ENCODE peak calls at places on chromosomes 3 and 15, in six cellular contexts. R is progenitor cell of endocrine pancreas; Z is CD4-positive, alpha-beta T cell; W is psoas muscle; F is uterus; J is endothelial cell. H is an unnamed sample.

GRCh38 chr3:72274511-72275295 is 489.8 kb upstream of the PROK2 start:
- DNase-seq in R (no peak), Z (no peak), W (no peak), F (peak), J (no peak), H (no peak)

GRCh38 chr3:16478516-16478915 is 35.0 kb downstream of the RFTN1 start:
- DNase-seq in R (no peak), Z (no peak), W (no peak), F (no peak), J (no peak), H (no peak)

GRCh38 chr3:9168230-9168629 is 81.2 kb downstream of the SRGAP3 start:
- DNase-seq in R (no peak), Z (no peak), W (no peak), F (no peak), J (no peak), H (no peak)

GRCh38 chr3:184242297-184242685 is 6.5 kb downstream of the ALG3 start:
- DNase-seq in R (no peak), Z (no peak), W (no peak), F (no peak), J (no peak), H (no peak)

GRCh38 chr3:43316783-43317460 is 30.6 kb downstream of the SNRK start:
- DNase-seq in R (no peak), Z (no peak), W (no peak), F (no peak), J (no peak), H (no peak)

GRCh38 chr3:178353292-178353814 is 182.9 kb upstream of the KCNMB2 start:
- DNase-seq in R (no peak), Z (no peak), W (no peak), F (no peak), J (no peak), H (no peak)

GRCh38 chr3:169630852-169631251 is 32.7 kb downstream of the MECOM start:
- DNase-seq in R (no peak), Z (no peak), W (no peak), F (no peak), J (no peak), H (no peak)

GRCh38 chr3:113664523-113665094 is 31.8 kb downstream of the USF3 start:
- DNase-seq in R (no peak), Z (no peak), W (no peak), F (no peak), J (no peak), H (no peak)

DNA sequence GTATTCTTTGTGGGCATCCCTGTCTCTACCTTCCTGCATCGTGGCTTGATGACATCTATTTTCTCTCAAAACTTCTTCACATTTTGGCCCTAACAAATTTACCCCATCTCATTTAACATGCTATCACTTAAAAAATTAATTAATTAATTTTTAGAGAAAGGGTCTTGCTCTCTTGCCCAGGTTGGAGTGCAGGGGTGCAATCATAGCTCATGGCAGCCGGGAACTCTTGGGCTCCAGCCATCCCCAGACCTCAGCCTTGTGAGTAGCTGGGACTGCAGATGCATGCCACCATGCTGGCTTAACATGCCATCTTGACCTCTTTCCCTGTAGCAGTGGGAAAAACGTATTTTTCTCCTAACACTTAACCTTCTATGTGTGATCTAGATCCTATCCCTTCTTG is 20.6 kb downstream of the IQGAP1 start:
- DNase-seq in R (no peak), Z (no peak), W (no peak), F (no peak), J (no peak), H (no peak)
- TF ChIP-seq CTCF in R (no peak), Z (no peak), W (no peak), F (no peak), J (no peak), H (no peak)

GRCh38 chr3:159882367-159882766 is 106.3 kb upstream of the IL12A start:
- DNase-seq in R (no peak), Z (no peak), W (no peak), F (no peak), J (no peak), H (no peak)

GRCh38 chr3:159882784-159883779 is 105.6 kb upstream of the IL12A start:
- DNase-seq in R (no peak), Z (no peak), W (no peak), F (no peak), J (no peak), H (peak)

GRCh38 chr3:159886050-159886449 is 102.6 kb upstream of the IL12A start:
- DNase-seq in R (no peak), Z (no peak), W (no peak), F (no peak), J (no peak), H (no peak)

GRCh38 chr3:159881828-159882309 is 106.8 kb upstream of the IL12A start:
- DNase-seq in R (no peak), Z (no peak), W (peak), F (no peak), J (no peak), H (no peak)

GRCh38 chr3:159884661-159885402 is 103.8 kb upstream of the IL12A start:
- DNase-seq in R (no peak), Z (no peak), W (no peak), F (no peak), J (no peak), H (no peak)
- TF ChIP-seq CTCF in R (peak), Z (peak), W (peak), F (peak), J (peak), H (peak)

GRCh38 chr3:29646042-29646441 is 365.2 kb downstream of the RBMS3 start:
- DNase-seq in R (no peak), Z (no peak), W (no peak), F (no peak), J (no peak), H (no peak)
- TF ChIP-seq CTCF in R (no peak), Z (no peak), W (no peak), F (no peak), J (no peak), H (no peak)

DNA sequence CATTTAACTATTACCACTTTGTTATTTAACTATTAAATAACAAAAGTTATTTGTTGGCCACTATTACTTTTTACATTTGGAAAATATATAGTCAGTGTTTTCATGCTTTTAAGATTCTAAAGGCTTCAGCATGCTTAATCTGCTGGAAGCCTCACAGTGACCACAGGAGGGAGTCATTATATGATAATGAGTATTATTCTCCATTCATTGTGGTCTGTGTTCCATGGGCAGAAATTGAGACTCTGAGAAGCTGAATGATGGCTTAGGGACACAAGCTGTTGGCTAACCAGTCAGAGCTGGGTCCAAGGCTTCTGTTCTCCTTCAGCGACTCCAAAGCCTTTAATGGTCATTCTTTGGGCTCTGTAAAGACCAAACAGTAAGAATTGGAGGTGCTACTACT is 64.7 kb downstream of the BFSP2 start:
- DNase-seq in R (no peak), Z (no peak), W (no peak), F (no peak), J (no peak), H (no peak)
- TF ChIP-seq CTCF in R (peak), Z (no peak), W (no peak), F (no peak), J (no peak), H (peak)

GRCh38 chr3:150227839-150228238 is 180.3 kb upstream of the TSC22D2 start:
- DNase-seq in R (peak), Z (no peak), W (no peak), F (no peak), J (peak), H (peak)
- TF ChIP-seq CTCF in R (peak), Z (no peak), W (peak), F (peak), J (peak), H (peak)

GRCh38 chr3:186287723-186288122 is 74.3 kb downstream of the DGKG start:
- DNase-seq in R (no peak), Z (no peak), W (no peak), F (no peak), J (no peak), H (no peak)

GRCh38 chr3:186286114-186286513 is 75.9 kb downstream of the DGKG start:
- DNase-seq in R (no peak), Z (no peak), W (no peak), F (no peak), J (no peak), H (no peak)

DNA sequence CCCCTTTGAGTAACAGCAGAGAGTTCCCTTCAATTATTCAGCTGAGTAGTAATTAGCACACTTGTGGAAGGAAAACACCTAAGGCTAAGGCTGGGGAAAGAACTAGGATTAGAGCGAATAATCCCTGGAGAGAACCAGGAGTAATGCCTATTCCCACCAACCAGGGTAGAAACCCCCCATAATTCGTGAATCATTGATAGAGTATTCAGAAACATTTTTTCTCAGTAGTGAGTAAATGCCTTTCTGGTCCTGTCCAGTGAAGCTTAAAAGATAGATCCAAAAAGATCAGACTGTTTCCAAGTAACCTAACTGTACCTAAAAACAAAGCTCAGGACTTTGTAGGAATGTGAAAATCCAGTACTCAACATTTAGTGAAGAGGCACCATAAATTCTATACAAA is 71.2 kb downstream of the DGKG start:
- DNase-seq in R (no peak), Z (no peak), W (no peak), F (no peak), J (no peak), H (no peak)
- TF ChIP-seq CTCF in R (no peak), Z (no peak), W (no peak), F (no peak), J (no peak), H (no peak)

GRCh38 chr15:80061581-80061980 is 2.1 kb downstream of the ZFAND6 start:
- DNase-seq in R (no peak), Z (no peak), W (no peak), F (no peak), J (no peak), H (no peak)
- TF ChIP-seq CTCF in R (no peak), Z (no peak), W (no peak), F (no peak), J (no peak), H (no peak)